ENCODE peak calls at places on chromosomes 11 and 22, in four cellular contexts. S is AG04450, Y is PC-9, B is BJ. Q is an unnamed sample.

GRCh38 chr11:60514055-60514454 is 1.1 kb upstream of the MS4A13 start:
- DNase-seq in Y (no peak), B (no peak), S (no peak), Q (no peak)

GRCh38 chr11:113387605-113388211 is at the start of gene ANKK1:
- DNase-seq in B (no peak), Y (no peak), S (no peak), Q (no peak)

GRCh38 chr11:105357764-105358163 is 218.2 kb upstream of the CARD18 start:
- DNase-seq in Y (no peak), S (peak; percentile 1), B (no peak), Q (no peak)

GRCh38 chr11:84408946-84409411 is 1122.8 kb upstream of the CCDC90B start:
- DNase-seq in B (no peak), S (no peak), Y (no peak), Q (no peak)

GRCh38 chr11:74288161-74288560 is 23.3 kb downstream of the P4HA3 start:
- DNase-seq in Y (peak; percentile 32), B (peak; percentile 87), S (peak; percentile 85), Q (peak; percentile 61)

GRCh38 chr11:32255876-32256275 is 165.0 kb downstream of the RCN1 start:
- DNase-seq in Y (no peak), S (no peak), B (no peak), Q (no peak)

GRCh38 chr11:11826260-11826659 is 15.5 kb upstream of the USP47 start:
- DNase-seq in Y (no peak), B (no peak), S (no peak), Q (no peak)

GRCh38 chr11:56842829-56843794 is 94.6 kb upstream of the OR9G4 start:
- DNase-seq in Y (no peak), S (no peak), B (no peak), Q (no peak)

GRCh38 chr22:37742374-37743092 is 45.7 kb downstream of the TRIOBP start:
- DNase-seq in S (peak; percentile 73), B (no peak), Y (peak; percentile 83), Q (peak; percentile 62)

GRCh38 chr11:10388574-10388973 is 66.5 kb upstream of the AMPD3 start:
- DNase-seq in S (no peak), Y (no peak), B (no peak), Q (no peak)

GRCh38 chr22:49352361-49353169 is 475.1 kb downstream of the BRD1 start:
- DNase-seq in Y (no peak), S (no peak), B (no peak), Q (no peak)

GRCh38 chr11:57460756-57461749 is 725 bp downstream of the RTN4RL2 start:
- DNase-seq in Y (peak; percentile 12), B (no peak), S (no peak), Q (no peak)

GRCh38 chr22:45880732-45881523 is 96.0 kb downstream of the WNT7B start:
- DNase-seq in S (no peak), Y (no peak), B (no peak), Q (no peak)

GRCh38 chr11:118742304-118742703 is 48.7 kb downstream of the DDX6 start:
- DNase-seq in S (no peak), B (no peak), Y (no peak), Q (no peak)

GRCh38 chr11:47756208-47756607 is 10.9 kb downstream of the FNBP4 start:
- DNase-seq in Y (no peak), B (no peak), S (no peak), Q (no peak)

GRCh38 chr22:35154937-35155387 is 89.0 kb downstream of the ISX start:
- DNase-seq in B (no peak), S (peak; percentile 11), Y (peak; percentile 50), Q (peak; percentile 9)

GRCh38 chr22:19477321-19478085 is 1.5 kb downstream of the UFD1 start:
- DNase-seq in B (no peak), Y (no peak), S (no peak), Q (no peak)

GRCh38 chr11:121681536-121681935 is 228.8 kb upstream of the SORL1-AS1 start:
- DNase-seq in S (no peak), Y (no peak), B (no peak), Q (no peak)

GRCh38 chr11:862028-862703 is 19.5 kb downstream of the TSPAN4 start:
- DNase-seq in Y (no peak), S (no peak), B (no peak), Q (no peak)

GRCh38 chr11:45106006-45106405 is 40.4 kb upstream of the PRDM11 start:
- DNase-seq in Y (no peak), S (no peak), B (no peak), Q (no peak)

GRCh38 chr11:86460461-86461404 is 86.0 kb downstream of the CCDC81 start:
- DNase-seq in Y (no peak), B (no peak), S (no peak), Q (no peak)

GRCh38 chr11:55970935-55971334 is 1.2 kb upstream of the OR10AG1 start:
- DNase-seq in B (no peak), S (no peak), Y (no peak), Q (no peak)

GRCh38 chr11:129315781-129316579 is 59.7 kb upstream of the BARX2 start:
- DNase-seq in Y (peak; percentile 75), B (no peak), S (no peak), Q (no peak)

GRCh38 chr22:46233231-46233630 is 16.9 kb downstream of the CDPF1 start:
- DNase-seq in B (no peak), Y (no peak), S (no peak), Q (peak; percentile 29)

GRCh38 chr22:19621372-19622060 is 92.8 kb upstream of the SEPTIN5 start:
- DNase-seq in B (no peak), S (no peak), Y (no peak), Q (no peak)

GRCh38 chr11:48051217-48051848 is 71.0 kb downstream of the PTPRJ start:
- DNase-seq in Y (no peak), B (no peak), S (no peak), Q (no peak)

GRCh38 chr11:65787649-65788622 is 1.1 kb downstream of the OVOL1 start:
- DNase-seq in B (no peak), Y (no peak), S (no peak), Q (no peak)

GRCh38 chr11:116466231-116466630 is 306.6 kb downstream of the BUD13 start:
- DNase-seq in Y (no peak), B (no peak), S (no peak), Q (no peak)

GRCh38 chr11:44749160-44749559 is 22.4 kb downstream of the TSPAN18 start:
- DNase-seq in B (no peak), Y (no peak), S (no peak), Q (no peak)

GRCh38 chr11:88324562-88325345 is 12.8 kb downstream of the CTSC start:
- DNase-seq in Y (no peak), S (no peak), B (no peak), Q (no peak)

GRCh38 chr11:61961570-61962212 is 5.7 kb downstream of the FTH1 start:
- DNase-seq in B (no peak), Y (peak; percentile 68), S (no peak), Q (no peak)

GRCh38 chr11:78791254-78791653 is 216.6 kb upstream of the NARS2 start:
- DNase-seq in S (no peak), Y (no peak), B (no peak), Q (no peak)

GRCh38 chr11:131979364-131979763 is 608.9 kb downstream of the NTM start:
- DNase-seq in Y (no peak), S (no peak), B (no peak), Q (no peak)

GRCh38 chr22:49205401-49205800 is 622.3 kb downstream of the BRD1 start:
- DNase-seq in S (no peak), Y (no peak), B (no peak), Q (no peak)

GRCh38 chr11:107009190-107009589 is 9.1 kb downstream of the GUCY1A2 start:
- DNase-seq in S (no peak), B (no peak), Y (no peak), Q (no peak)
- TF ChIP-seq CTCF in S (no peak), B (no peak), Y (no peak), Q (peak; percentile 1)

GRCh38 chr11:130369141-130369691 is 54.5 kb upstream of the ZBTB44 start:
- DNase-seq in Y (no peak), B (no peak), S (no peak), Q (no peak)
- TF ChIP-seq CTCF in Y (no peak), B (no peak), S (no peak), Q (no peak)

GRCh38 chr22:28951969-28952521 is 68.7 kb downstream of the ZNRF3 start:
- DNase-seq in Y (peak; percentile 15), B (peak; percentile 65), S (no peak), Q (no peak)

GRCh38 chr22:28951530-28951929 is 68.2 kb downstream of the ZNRF3 start:
- DNase-seq in Y (no peak), B (no peak), S (no peak), Q (no peak)

GRCh38 chr22:28952857-28953256 is 69.5 kb downstream of the ZNRF3 start:
- DNase-seq in S (peak; percentile 37), B (peak; percentile 14), Y (peak; percentile 12), Q (no peak)

GRCh38 chr22:28949788-28950187 is 66.4 kb downstream of the ZNRF3 start:
- DNase-seq in S (no peak), B (peak; percentile 62), Y (no peak), Q (no peak)

DNA sequence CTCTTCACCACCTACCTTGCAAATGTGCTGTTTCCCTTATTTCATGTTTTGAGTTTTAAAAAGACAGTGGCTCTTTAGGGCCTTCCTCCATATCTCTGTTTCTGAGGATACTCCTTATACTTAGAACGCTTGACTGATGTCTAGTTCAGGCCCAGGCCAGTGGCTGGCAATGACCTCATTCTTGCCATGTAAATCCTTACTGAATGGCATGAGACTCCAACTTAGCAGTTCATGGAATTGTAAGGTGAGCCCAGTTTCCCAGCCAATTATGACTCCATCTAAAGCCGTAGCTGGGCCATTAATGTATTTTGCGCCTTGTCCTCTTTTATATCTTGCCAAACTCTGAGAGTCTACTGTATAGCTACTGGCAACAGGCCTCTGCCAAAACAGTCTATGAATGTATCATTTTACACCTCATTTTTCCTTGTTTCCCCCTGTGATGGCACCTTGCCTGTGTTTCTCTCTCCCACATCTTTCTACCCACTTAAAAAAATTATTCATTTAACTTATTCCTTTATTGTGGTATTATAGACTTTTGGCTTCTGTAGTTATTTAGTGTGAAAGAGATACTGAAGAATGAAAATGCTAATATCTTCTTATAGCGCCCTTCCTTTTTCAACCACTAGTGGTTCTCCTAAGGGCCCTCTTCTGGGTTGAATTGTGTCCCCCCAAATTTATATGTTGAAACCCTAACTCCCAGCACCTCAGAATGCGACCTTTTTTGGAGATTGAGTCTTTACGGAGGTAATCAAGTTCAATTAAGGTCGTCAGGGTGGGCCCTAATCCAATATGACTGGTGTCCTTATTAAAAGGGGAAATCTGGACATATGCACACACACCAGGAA is 67.4 kb downstream of the ZNRF3 start:
- DNase-seq in S (no peak), B (no peak), Y (no peak), Q (no peak)
- TF ChIP-seq CTCF in S (no peak), B (no peak), Y (no peak), Q (no peak)

DNA sequence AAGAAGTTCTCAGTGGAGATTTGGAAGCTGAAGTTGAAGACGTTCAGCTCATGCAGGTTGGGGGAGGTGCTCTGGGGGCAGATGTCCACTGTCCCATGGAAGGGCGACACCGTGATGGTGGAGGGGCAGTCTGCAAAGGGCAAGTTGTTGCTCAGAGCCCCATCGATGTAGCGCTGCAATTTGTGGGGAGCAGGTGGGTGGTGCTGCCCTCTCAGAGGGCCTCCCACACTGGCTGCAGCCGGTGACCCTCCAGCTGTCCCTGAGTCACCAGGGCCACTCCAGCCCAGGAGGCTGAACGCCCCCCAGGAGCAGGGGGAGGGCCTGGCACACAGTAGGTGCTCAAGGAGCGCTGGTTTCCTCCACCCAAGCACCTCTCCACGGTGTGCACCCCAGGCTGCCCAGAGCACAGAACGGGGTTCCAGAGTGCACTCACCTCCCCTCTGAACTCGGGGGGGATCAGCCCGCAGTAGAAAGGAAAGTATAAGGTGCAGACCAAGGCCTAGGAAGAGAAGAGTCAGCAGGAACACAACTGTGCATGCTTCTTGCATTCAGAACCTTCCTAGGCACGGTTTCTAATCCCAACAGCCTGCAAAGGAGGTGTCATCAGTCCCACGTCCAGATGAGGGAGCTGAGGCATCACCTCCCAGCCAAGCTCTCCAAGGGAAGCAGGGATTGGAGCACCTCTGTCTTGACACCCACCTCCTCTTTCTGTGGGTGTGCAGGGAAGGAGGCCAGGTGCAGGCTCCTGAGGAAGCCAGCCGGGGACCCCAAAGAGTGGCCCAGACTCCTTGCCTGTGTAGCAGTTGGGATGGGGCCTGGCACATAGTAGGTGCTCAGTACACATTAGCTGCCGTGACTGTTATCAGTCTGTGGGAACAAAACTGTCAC is 2.2 kb downstream of the PNPLA5 start:
- DNase-seq in S (no peak), Y (no peak), B (no peak), Q (no peak)
- TF ChIP-seq CTCF in S (peak; percentile 29), Y (peak; percentile 52), B (peak; percentile 41), Q (peak; percentile 9)

Q was measured in kidney epithelial cell.